ENCODE peak calls at places on chromosome 5, in five cellular contexts. G, X, F, T and C are unnamed samples.

GRCh38 chr5:95817430-95817829 is 5.1 kb downstream of the GLRX start:
- DNase-seq in T (no peak), X (peak; percentile 45), F (peak; percentile 76), G (peak; percentile 57), C (no peak)

GRCh38 chr5:138336952-138337684 is 948 bp upstream of the FAM53C start:
- DNase-seq in F (peak; percentile 79), T (no peak), G (peak; percentile 80), X (no peak), C (no peak)

GRCh38 chr5:172009536-172010270 is 3.3 kb upstream of the FBXW11 start:
- DNase-seq in T (no peak), X (no peak), G (no peak), F (no peak), C (no peak)

GRCh38 chr5:32109236-32109635 is 64.9 kb downstream of the GOLPH3 start:
- DNase-seq in T (no peak), F (peak; percentile 20), G (no peak), X (no peak), C (no peak)

GRCh38 chr5:84403773-84404172 is 19.1 kb upstream of the EDIL3 start:
- DNase-seq in X (no peak), T (no peak), G (no peak), F (peak; percentile 97), C (no peak)

GRCh38 chr5:14588145-14588544 is 6.6 kb downstream of the OTULINL start:
- DNase-seq in G (no peak), T (no peak), X (no peak), F (no peak), C (no peak)

GRCh38 chr5:71697967-71698366 is 21.1 kb upstream of the CARTPT start:
- DNase-seq in T (peak; percentile 2), X (no peak), G (no peak), F (no peak), C (no peak)

GRCh38 chr5:169411016-169411788 is 110.3 kb upstream of the SLIT3 start:
- DNase-seq in X (no peak), F (no peak), G (no peak), T (no peak), C (no peak)

GRCh38 chr5:159106193-159106568 is 6.5 kb upstream of the EBF1 start:
- DNase-seq in X (no peak), T (peak; percentile 50), F (no peak), G (no peak), C (no peak)

GRCh38 chr5:180286-180918 is 10.9 kb upstream of the LRRC14B start:
- DNase-seq in F (no peak), T (no peak), G (no peak), X (no peak), C (peak; percentile 26)

GRCh38 chr5:66789434-66789833 is 193.2 kb downstream of the MAST4 start:
- DNase-seq in F (no peak), G (no peak), X (no peak), T (no peak), C (no peak)

GRCh38 chr5:157710887-157711286 is 20.3 kb upstream of the THG1L start:
- DNase-seq in F (peak; percentile 86), T (no peak), G (no peak), X (no peak), C (no peak)

GRCh38 chr5:92337772-92338234 is 954.7 kb upstream of the ARRDC3 start:
- DNase-seq in F (peak; percentile 23), X (no peak), T (no peak), G (no peak), C (no peak)

GRCh38 chr5:106677057-106677456 is 993.7 kb downstream of the EFNA5 start:
- DNase-seq in T (no peak), G (no peak), X (no peak), F (no peak), C (no peak)

GRCh38 chr5:111618644-111619271 is 106.4 kb upstream of the STARD4 start:
- DNase-seq in T (no peak), X (no peak), F (no peak), G (no peak), C (no peak)

GRCh38 chr5:39092581-39093350 is 18.6 kb upstream of the RICTOR start:
- DNase-seq in F (peak; percentile 61), T (no peak), X (no peak), G (no peak), C (no peak)

GRCh38 chr5:172903790-172904189 is 55.4 kb upstream of the RPL26L1 start:
- DNase-seq in T (no peak), F (peak; percentile 96), X (no peak), G (peak; percentile 43), C (no peak)

GRCh38 chr5:39539470-39539869 is 114.7 kb upstream of the DAB2 start:
- DNase-seq in G (no peak), X (no peak), T (no peak), F (no peak), C (no peak)

GRCh38 chr5:6576861-6577501 is 55.9 kb downstream of the NSUN2 start:
- DNase-seq in F (peak; percentile 52), G (no peak), X (no peak), T (peak; percentile 44), C (no peak)

GRCh38 chr5:42854795-42855194 is 43.1 kb upstream of the SELENOP start:
- DNase-seq in G (no peak), X (no peak), F (no peak), T (no peak), C (no peak)

GRCh38 chr5:33937700-33938506 is 1.7 kb downstream of the RXFP3 start:
- DNase-seq in G (no peak), X (no peak), T (no peak), F (no peak), C (no peak)

GRCh38 chr5:6291961-6292360 is 86.4 kb downstream of the MED10 start:
- DNase-seq in T (peak; percentile 28), G (no peak), X (no peak), F (no peak), C (no peak)

GRCh38 chr5:154729613-154730012 is 25.6 kb upstream of the LARP1 start:
- DNase-seq in T (no peak), X (no peak), G (no peak), F (no peak), C (no peak)

DNA sequence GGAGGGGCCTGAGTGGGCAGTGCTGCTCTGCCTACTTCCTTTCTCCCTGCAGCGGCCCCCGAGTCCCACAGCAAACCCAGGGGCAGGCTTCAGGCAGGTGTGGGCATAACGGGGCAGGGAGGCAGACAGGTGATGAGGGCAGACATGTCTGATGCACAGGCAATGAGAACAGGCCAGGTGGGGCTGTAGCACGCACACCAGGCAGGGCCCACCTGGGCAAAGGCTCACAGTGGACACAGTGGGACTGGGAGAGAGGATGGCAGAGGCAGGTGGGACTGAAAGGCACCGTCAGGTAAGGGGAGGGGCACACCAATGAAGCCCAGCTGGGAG is 5.8 kb downstream of the LTC4S start:
- DNase-seq in F (no peak), X (no peak), G (no peak), T (no peak), C (no peak)
- H3K4me1 ChIP-seq in F (peaks cover 20% of the 10 kb centered on the region), X (peaks cover 27% of the 10 kb centered on the region), G (peaks cover 41% of the 10 kb centered on the region), T (peaks cover 29% of the 10 kb centered on the region), C (peaks cover 33% of the 10 kb centered on the region)

GRCh38 chr5:17224858-17225436 is 7.5 kb downstream of the BASP1 start:
- DNase-seq in T (peak; percentile 36), F (peak; percentile 82), X (no peak), G (no peak), C (no peak)

GRCh38 chr5:17221843-17222614 is 4.6 kb downstream of the BASP1 start:
- DNase-seq in T (no peak), F (no peak), G (no peak), X (no peak), C (no peak)

GRCh38 chr5:17225551-17225950 is 8.1 kb downstream of the BASP1 start:
- DNase-seq in G (no peak), T (no peak), X (no peak), F (no peak), C (no peak)

GRCh38 chr5:17222679-17223078 is 5.2 kb downstream of the BASP1 start:
- DNase-seq in G (no peak), X (no peak), T (no peak), F (no peak), C (no peak)

DNA sequence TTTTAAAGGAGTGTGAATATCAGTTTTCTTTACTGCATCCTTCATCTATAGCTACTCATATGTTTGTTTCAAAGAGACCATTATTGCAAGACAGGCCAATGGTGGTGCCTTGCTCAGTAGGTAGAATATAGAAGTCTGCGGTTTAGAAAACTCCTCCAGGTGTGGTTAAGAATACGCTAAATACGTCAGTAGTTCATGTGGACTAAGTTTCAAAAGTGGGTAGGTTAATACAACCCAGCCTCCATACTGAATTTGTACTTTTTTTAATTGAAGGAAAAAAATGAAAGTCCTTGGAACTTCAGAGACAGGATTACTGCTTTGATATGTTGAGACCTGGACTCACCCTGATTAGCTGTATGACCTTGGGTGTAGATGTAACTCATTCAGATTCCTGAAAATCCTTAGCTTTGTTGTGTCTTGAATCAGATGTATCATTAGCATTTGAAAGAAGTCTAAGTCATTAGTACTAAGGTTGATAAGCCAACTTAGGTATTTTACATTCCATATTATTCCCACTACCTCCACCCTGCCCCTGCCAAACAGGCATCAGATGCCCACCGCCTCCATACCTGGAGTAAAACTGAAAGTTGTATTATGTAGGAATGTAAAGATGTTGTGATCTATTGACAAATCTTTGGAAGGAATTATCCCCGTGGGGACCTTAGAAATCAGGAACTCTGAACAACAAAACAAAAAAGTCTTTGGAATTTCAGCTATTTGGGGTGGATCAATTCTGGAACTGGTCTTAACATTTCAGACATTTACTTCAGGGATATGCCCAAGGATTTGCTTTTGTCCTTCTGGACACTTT is 6.1 kb downstream of the BASP1 start:
- DNase-seq in F (no peak), G (no peak), T (peak; percentile 30), X (no peak), C (no peak)
- H3K27ac ChIP-seq in F (no peak overlapping the region), G (no peak overlapping the region), T (no peak overlapping the region), X (no peak overlapping the region), C (no peak overlapping the region)

GRCh38 chr5:75886706-75887105 is 169.5 kb upstream of the POC5 start:
- DNase-seq in X (no peak), F (no peak), G (no peak), T (no peak), C (no peak)

GRCh38 chr5:75891020-75891419 is 173.8 kb upstream of the POC5 start:
- DNase-seq in G (no peak), X (no peak), T (no peak), F (no peak), C (no peak)

GRCh38 chr5:75890546-75890945 is 173.3 kb upstream of the POC5 start:
- DNase-seq in X (no peak), F (no peak), G (no peak), T (no peak), C (no peak)

GRCh38 chr5:75885321-75885720 is 168.1 kb upstream of the POC5 start:
- DNase-seq in X (no peak), F (no peak), T (no peak), G (no peak), C (no peak)

GRCh38 chr5:75885849-75886596 is 168.8 kb upstream of the POC5 start:
- DNase-seq in G (no peak), F (no peak), T (no peak), X (no peak), C (no peak)
- TF ChIP-seq CTCF in G (no peak), F (no peak), T (peak; percentile 41), X (peak; percentile 12), C (peak; percentile 11)

DNA sequence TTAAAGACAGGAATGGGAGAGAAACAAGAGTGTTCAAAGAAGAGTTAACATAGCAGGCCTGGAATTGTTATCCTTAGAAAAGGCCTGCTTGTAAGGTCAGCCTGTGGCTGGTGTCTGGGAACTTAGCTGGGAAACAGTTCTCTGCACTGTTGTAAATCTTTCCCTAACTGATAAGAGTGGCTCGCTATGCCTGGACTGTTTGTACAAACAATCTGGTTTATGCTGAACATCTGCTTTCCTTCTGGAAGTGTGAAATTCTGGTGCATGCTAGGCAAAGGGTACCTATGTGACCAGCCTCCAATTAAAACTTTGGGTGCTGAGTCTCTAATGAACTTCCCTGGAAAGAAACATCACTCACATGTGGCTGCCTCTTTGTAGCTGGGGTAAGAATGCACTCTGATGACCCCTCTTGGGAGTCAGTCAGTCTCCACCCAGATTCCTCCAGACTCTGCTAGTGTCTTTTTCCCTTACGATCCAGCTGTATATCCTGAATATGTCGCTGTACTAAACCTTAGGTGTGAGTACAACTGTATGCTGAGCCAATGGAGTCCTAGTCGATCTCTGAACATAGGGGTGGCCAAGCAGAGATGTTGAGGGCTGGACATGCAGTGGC is 16.5 kb downstream of the SPARC start:
- DNase-seq in F (peak; percentile 78), X (no peak), T (no peak), G (no peak), C (no peak)
- H3K4me1 ChIP-seq in F (peaks cover 53% of the 10 kb centered on the region), X (peaks cover 68% of the 10 kb centered on the region), T (no peaks in the 10 kb centered on the region), G (peaks cover 58% of the 10 kb centered on the region), C (peaks cover 52% of the 10 kb centered on the region)